ENCODE peak calls at places on chromosomes 4 and X, in ten cellular contexts. K, J, X, E, M, A, R, W, S and N are unnamed samples.

GRCh38 chrX:128781506-128781905 is 729.3 kb upstream of the ACTRT1 start:
- DNase-seq in A (no peak), R (no peak), S (no peak), W (peak), K (peak), M (peak), J (peak), E (no peak), X (no peak), N (no peak)

GRCh38 chr4:80963051-80963450 is 67.5 kb upstream of the BMP3 start:
- DNase-seq in M (no peak), X (no peak), S (no peak), A (no peak), K (no peak), E (no peak), J (peak), R (no peak), W (no peak), N (no peak)

GRCh38 chr4:143356493-143356892 is 19.8 kb downstream of the GAB1 start:
- DNase-seq in J (peak), K (no peak), R (no peak), W (no peak), X (no peak), M (no peak), A (no peak), E (no peak), S (no peak), N (no peak)

GRCh38 chr4:187603093-187603395 is 392.5 kb upstream of the ZFP42 start:
- DNase-seq in J (no peak), M (no peak), R (no peak), S (no peak), X (no peak), K (no peak), E (no peak), W (no peak), A (no peak), N (no peak)

GRCh38 chr4:144902614-144903013 is 195.4 kb downstream of the ANAPC10 start:
- DNase-seq in E (no peak), X (no peak), A (no peak), J (no peak), R (no peak), K (no peak), M (no peak), W (no peak), S (no peak), N (no peak)

GRCh38 chr4:128688025-128688721 is 121.3 kb upstream of the JADE1 start:
- DNase-seq in S (no peak), J (no peak), K (no peak), E (no peak), R (no peak), X (no peak), W (no peak), M (no peak), A (no peak), N (no peak)

GRCh38 chr4:175891863-175892262 is 79.8 kb upstream of the GPM6A start:
- DNase-seq in W (peak), S (no peak), A (no peak), M (peak), K (no peak), X (no peak), R (no peak), E (no peak), J (peak), N (no peak)

GRCh38 chr4:823761-824460 is 2.0 kb downstream of the CPLX1 start:
- DNase-seq in K (no peak), E (no peak), J (no peak), M (no peak), W (no peak), R (no peak), A (no peak), S (no peak), X (no peak), N (no peak)

GRCh38 chrX:100895365-100896075 is 21.4 kb upstream of the NOX1 start:
- DNase-seq in W (peak), J (peak), A (no peak), M (peak), K (peak), S (no peak), X (no peak), R (no peak), E (no peak), N (no peak)

GRCh38 chrX:150898343-150899190 is at the start of gene CD99L2:
- DNase-seq in W (peak), J (peak), E (peak), R (peak), K (peak), A (peak), M (peak), S (peak), X (peak), N (peak)

GRCh38 chr4:31045724-31046318 is 325.7 kb downstream of the PCDH7 start:
- DNase-seq in R (no peak), K (no peak), S (no peak), M (no peak), A (no peak), X (no peak), E (no peak), W (peak), J (peak), N (no peak)

GRCh38 chr4:60531790-60532189 is 668.3 kb upstream of the ADGRL3 start:
- DNase-seq in W (no peak), E (no peak), M (no peak), K (no peak), X (no peak), A (no peak), S (no peak), R (no peak), J (peak), N (no peak)

GRCh38 chrX:42098897-42099296 is 175.5 kb upstream of the CASK start:
- DNase-seq in S (no peak), K (no peak), M (no peak), A (no peak), W (peak), J (no peak), R (no peak), X (no peak), E (no peak), N (no peak)

GRCh38 chr4:126856906-126857305 is 775.9 kb upstream of the INTU start:
- DNase-seq in A (no peak), M (no peak), X (no peak), W (no peak), E (no peak), K (no peak), R (no peak), J (peak), S (no peak), N (no peak)

GRCh38 chrX:106903291-106903820 is at the start of gene RIPPLY1:
- DNase-seq in J (no peak), A (no peak), R (no peak), K (no peak), X (no peak), W (no peak), E (no peak), S (no peak), M (no peak), N (no peak)

GRCh38 chr4:8285976-8286718 is 16.6 kb downstream of the HTRA3 start:
- DNase-seq in K (no peak), M (no peak), S (no peak), A (no peak), E (no peak), R (no peak), J (no peak), W (no peak), X (no peak), N (peak)

GRCh38 chr4:152956167-152956566 is 20.0 kb downstream of the FHDC1 start:
- DNase-seq in R (no peak), A (no peak), S (no peak), E (no peak), K (no peak), X (no peak), M (no peak), W (no peak), J (no peak), N (no peak)

GRCh38 chr4:110120506-110120905 is 77.9 kb downstream of the ELOVL6 start:
- DNase-seq in S (no peak), E (no peak), A (no peak), X (no peak), M (no peak), K (no peak), W (no peak), J (no peak), R (no peak), N (no peak)

GRCh38 chr4:99134586-99134985 is 9.5 kb downstream of the ADH4 start:
- DNase-seq in A (no peak), W (no peak), E (no peak), X (no peak), J (no peak), M (no peak), R (no peak), K (no peak), S (no peak), N (no peak)

GRCh38 chr4:119795986-119796578 is 167.5 kb upstream of the PDE5A start:
- DNase-seq in W (no peak), E (no peak), X (no peak), M (no peak), K (no peak), J (no peak), R (no peak), S (no peak), A (no peak), N (no peak)

GRCh38 chr4:113739197-113739596 is 22.3 kb downstream of the CAMK2D start:
- DNase-seq in X (no peak), A (no peak), K (no peak), J (no peak), S (no peak), E (no peak), R (no peak), W (no peak), M (no peak), N (no peak)